ENCODE peak calls at places on chromosome 9, in ten cellular contexts. C, R, O, W, E, L, I, K, Y and N are unnamed samples.

GRCh38 chr9:107286057-107286456 is 3.0 kb downstream of the RAD23B start:
- DNase-seq in C (no peak), R (no peak), O (peak; percentile 34), W (peak; percentile 50), E (no peak), L (peak; percentile 15), I (no peak), K (no peak), Y (no peak), N (no peak)

GRCh38 chr9:109440797-109441287 is 57.3 kb downstream of the PTPN3 start:
- DNase-seq in C (no peak), R (no peak), O (peak; percentile 82), W (peak; percentile 84), E (peak; percentile 25), L (peak; percentile 77), I (peak; percentile 72), K (peak; percentile 58), Y (peak; percentile 87), N (peak; percentile 79)

GRCh38 chr9:20649381-20649780 is 27.1 kb upstream of the MLLT3 start:
- DNase-seq in C (no peak), R (no peak), O (no peak), W (no peak), E (no peak), L (no peak), I (no peak), K (no peak), Y (no peak), N (no peak)

GRCh38 chr9:18459958-18460584 is 13.9 kb upstream of the ADAMTSL1 start:
- DNase-seq in C (no peak), R (no peak), O (peak; percentile 44), W (no peak), E (no peak), L (no peak), I (no peak), K (no peak), Y (no peak), N (no peak)

GRCh38 chr9:32644698-32645097 is 9.2 kb upstream of the TAF1L start:
- DNase-seq in C (no peak), R (no peak), O (peak; percentile 65), W (peak; percentile 45), E (no peak), L (no peak), I (no peak), K (no peak), Y (no peak), N (no peak)

GRCh38 chr9:114098660-114099522 is at the start of gene KIF12:
- DNase-seq in C (peak; percentile 87), R (peak; percentile 87), O (peak; percentile 57), W (peak; percentile 91), E (no peak), L (peak; percentile 77), I (peak; percentile 86), K (peak; percentile 64), Y (peak; percentile 95), N (peak; percentile 89)

GRCh38 chr9:104912606-104913005 is 15.3 kb downstream of the ABCA1 start:
- DNase-seq in C (no peak), R (no peak), O (no peak), W (no peak), E (no peak), L (no peak), I (no peak), K (no peak), Y (peak; percentile 3), N (no peak)

GRCh38 chr9:292915-293314 is 78.2 kb downstream of the DOCK8 start:
- DNase-seq in C (no peak), R (no peak), O (no peak), W (no peak), E (no peak), L (no peak), I (no peak), K (no peak), Y (no peak), N (no peak)

GRCh38 chr9:113299800-113300292 is 3.3 kb downstream of the RNF183 start:
- DNase-seq in C (no peak), R (no peak), O (peak; percentile 17), W (peak; percentile 55), E (no peak), L (peak; percentile 7), I (peak; percentile 96), K (peak; percentile 32), Y (no peak), N (no peak)

GRCh38 chr9:133004091-133005072 is 25.9 kb downstream of the GFI1B start:
- DNase-seq in C (no peak), R (no peak), O (no peak), W (no peak), E (no peak), L (peak; percentile 21), I (no peak), K (no peak), Y (peak; percentile 62), N (no peak)

GRCh38 chr9:94870793-94871558 is 144.5 kb downstream of the AOPEP start:
- DNase-seq in C (no peak), R (no peak), O (peak; percentile 73), W (no peak), E (no peak), L (no peak), I (peak; percentile 17), K (no peak), Y (no peak), N (no peak)

GRCh38 chr9:87441251-87441650 is 56.4 kb upstream of the DAPK1 start:
- DNase-seq in C (no peak), R (no peak), O (no peak), W (no peak), E (no peak), L (no peak), I (no peak), K (no peak), Y (no peak), N (no peak)

GRCh38 chr9:86321373-86321772 is 32.8 kb downstream of the TUT7 start:
- DNase-seq in C (no peak), R (no peak), O (peak; percentile 64), W (peak; percentile 34), E (no peak), L (no peak), I (no peak), K (no peak), Y (no peak), N (no peak)

GRCh38 chr9:72396247-72397091 is 31.5 kb upstream of the ZFAND5 start:
- DNase-seq in C (no peak), R (no peak), O (peak; percentile 73), W (peak; percentile 47), E (no peak), L (no peak), I (peak; percentile 68), K (peak; percentile 34), Y (no peak), N (no peak)

GRCh38 chr9:93948456-93949072 is 6.6 kb downstream of the BARX1 start:
- DNase-seq in C (no peak), R (no peak), O (no peak), W (no peak), E (no peak), L (no peak), I (no peak), K (no peak), Y (no peak), N (peak; percentile 73)

GRCh38 chr9:134669556-134669955 is 28.0 kb downstream of the COL5A1 start:
- DNase-seq in C (no peak), R (no peak), O (no peak), W (no peak), E (no peak), L (no peak), I (no peak), K (no peak), Y (no peak), N (no peak)
- H3K4me1 ChIP-seq in C (peaks cover 19% of the 10 kb centered on the region), R (no peaks in the 10 kb centered on the region), O (peaks cover 42% of the 10 kb centered on the region), W (peaks cover 23% of the 10 kb centered on the region), E (peaks cover 28% of the 10 kb centered on the region), L (peaks cover 13% of the 10 kb centered on the region), I (no peaks in the 10 kb centered on the region), K (peaks cover 5% of the 10 kb centered on the region), Y (no peaks in the 10 kb centered on the region), N (no peaks in the 10 kb centered on the region)

GRCh38 chr9:134405527-134405926 is 79.3 kb downstream of the RXRA start:
- DNase-seq in C (no peak), R (no peak), O (no peak), W (no peak), E (no peak), L (no peak), I (no peak), K (no peak), Y (no peak), N (no peak)
- H3K4me1 ChIP-seq in C (peaks cover 79% of the 10 kb centered on the region), R (peaks cover 35% of the 10 kb centered on the region), O (peaks cover 69% of the 10 kb centered on the region), W (no peaks in the 10 kb centered on the region), E (peaks cover 39% of the 10 kb centered on the region), L (no peaks in the 10 kb centered on the region), I (no peaks in the 10 kb centered on the region), K (peaks cover 70% of the 10 kb centered on the region), Y (no peaks in the 10 kb centered on the region), N (peaks cover 8% of the 10 kb centered on the region)

GRCh38 chr9:124392855-124393460 is 22.3 kb downstream of the PSMB7 start:
- DNase-seq in C (no peak), R (no peak), O (peak; percentile 87), W (no peak), E (no peak), L (peak; percentile 42), I (no peak), K (no peak), Y (peak; percentile 76), N (peak; percentile 74)

GRCh38 chr9:124398191-124398590 is 17.1 kb downstream of the PSMB7 start:
- DNase-seq in C (no peak), R (no peak), O (no peak), W (no peak), E (no peak), L (no peak), I (no peak), K (no peak), Y (no peak), N (peak; percentile 71)

GRCh38 chr9:124394167-124394566 is 21.1 kb downstream of the PSMB7 start:
- DNase-seq in C (no peak), R (no peak), O (no peak), W (no peak), E (no peak), L (no peak), I (no peak), K (no peak), Y (no peak), N (no peak)

GRCh38 chr9:124394596-124394995 is 20.6 kb downstream of the PSMB7 start:
- DNase-seq in C (no peak), R (no peak), O (no peak), W (no peak), E (no peak), L (no peak), I (no peak), K (no peak), Y (no peak), N (no peak)

DNA sequence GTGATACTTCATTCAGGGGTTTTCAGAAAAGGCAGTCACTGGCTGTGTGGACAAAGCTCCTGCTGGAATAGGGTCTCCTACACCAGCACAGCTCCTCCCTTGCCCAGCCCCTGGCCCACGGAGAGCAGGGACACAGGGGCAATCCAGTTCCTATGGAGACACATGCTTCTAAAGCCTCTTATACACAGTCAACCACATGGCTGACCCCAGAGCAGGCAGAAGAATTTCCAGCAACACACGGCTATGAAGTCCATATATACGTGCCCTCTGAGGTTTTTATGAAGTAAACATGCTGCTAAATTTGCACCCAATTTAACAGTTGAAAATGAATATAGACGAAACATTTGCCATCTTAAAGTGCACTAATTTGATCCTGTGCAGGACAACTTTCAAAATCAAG is 19.4 kb downstream of the PSMB7 start:
- DNase-seq in C (no peak), R (no peak), O (no peak), W (no peak), E (no peak), L (no peak), I (no peak), K (no peak), Y (no peak), N (no peak)
- H3K4me1 ChIP-seq in C (peaks cover 16% of the 10 kb centered on the region), R (peaks cover 5% of the 10 kb centered on the region), O (peaks cover 40% of the 10 kb centered on the region), W (peaks cover 8% of the 10 kb centered on the region), E (peaks cover 5% of the 10 kb centered on the region), L (peaks cover 6% of the 10 kb centered on the region), I (no peaks in the 10 kb centered on the region), K (peaks cover 13% of the 10 kb centered on the region), Y (peaks cover 5% of the 10 kb centered on the region), N (peaks cover 57% of the 10 kb centered on the region)

GRCh38 chr9:110939053-110939452 is 99.2 kb downstream of the LPAR1 start:
- DNase-seq in C (no peak), R (no peak), O (no peak), W (no peak), E (no peak), L (no peak), I (no peak), K (no peak), Y (no peak), N (no peak)
- H3K4me1 ChIP-seq in C (no peaks in the 10 kb centered on the region), R (no peaks in the 10 kb centered on the region), O (peaks cover 3% of the 10 kb centered on the region), W (no peaks in the 10 kb centered on the region), E (no peaks in the 10 kb centered on the region), L (peaks cover 8% of the 10 kb centered on the region), I (no peaks in the 10 kb centered on the region), K (no peaks in the 10 kb centered on the region), Y (no peaks in the 10 kb centered on the region), N (no peaks in the 10 kb centered on the region)